ENCODE peak calls at places on chromosomes 6 and 20, in five cellular contexts. M is activated T-cell treated with anti-CD3 and anti-CD28 coated beads for 1 hour, C is HTR-8/SVneo, E is HS-5, B is osteocyte. Q is an unnamed sample.

GRCh38 chr20:6673071-6673470 is 94.4 kb upstream of the BMP2 start:
- DNase-seq in M (no peak), C (no peak), E (no peak), B (no peak), Q (no peak)

GRCh38 chr20:32354592-32355416 is 3.3 kb upstream of the ASXL1 start:
- DNase-seq in M (no peak), C (peak; percentile 54), E (peak; percentile 63), B (no peak), Q (no peak)

GRCh38 chr6:168719901-168720300 is 278.9 kb downstream of the SMOC2 start:
- DNase-seq in M (no peak), C (no peak), E (no peak), B (no peak), Q (no peak)

GRCh38 chr6:45464685-45465084 is 87.0 kb upstream of the SUPT3H start:
- DNase-seq in M (no peak), C (no peak), E (no peak), B (no peak), Q (no peak)

GRCh38 chr20:539848-540247 is 3.7 kb downstream of the CSNK2A1 start:
- DNase-seq in M (no peak), C (peak; percentile 24), E (no peak), B (no peak), Q (peak; percentile 79)

GRCh38 chr6:106133040-106133439 is 46.9 kb downstream of the PRDM1 start:
- DNase-seq in M (no peak), C (no peak), E (no peak), B (no peak), Q (no peak)

GRCh38 chr6:75201901-75202672 is 3.8 kb downstream of the COL12A1 start:
- DNase-seq in M (no peak), C (no peak), E (no peak), B (no peak), Q (no peak)

GRCh38 chr20:14925286-14925685 is 587.9 kb upstream of the FLRT3 start:
- DNase-seq in M (no peak), C (no peak), E (peak; percentile 43), B (no peak), Q (no peak)

GRCh38 chr6:34791164-34791841 is 580 bp upstream of the BLTP3A start:
- DNase-seq in M (peak; percentile 26), C (peak; percentile 57), E (no peak), B (no peak), Q (no peak)

GRCh38 chr6:16352258-16352635 is 113.9 kb downstream of the GMPR start:
- DNase-seq in M (no peak), C (no peak), E (no peak), B (no peak), Q (no peak)

GRCh38 chr6:73585566-73586415 is 65.0 kb upstream of the EEF1A1 start:
- DNase-seq in M (no peak), C (no peak), E (peak; percentile 52), B (no peak), Q (peak; percentile 89)

GRCh38 chr20:46361811-46362210 is 44.6 kb downstream of the ELMO2 start:
- DNase-seq in M (no peak), C (no peak), E (no peak), B (no peak), Q (no peak)

GRCh38 chr6:125236536-125237327 is 65.0 kb downstream of the HDDC2 start:
- DNase-seq in M (no peak), C (no peak), E (no peak), B (no peak), Q (no peak)

GRCh38 chr6:112296122-112296521 is 41.8 kb upstream of the LAMA4 start:
- DNase-seq in M (no peak), C (peak; percentile 40), E (no peak), B (no peak), Q (peak; percentile 52)

GRCh38 chr6:31825553-31825952 is 2.0 kb upstream of the HSPA1B start:
- DNase-seq in M (no peak), C (no peak), E (no peak), B (no peak), Q (no peak)

GRCh38 chr6:19297880-19298279 is 539.3 kb upstream of the ID4 start:
- DNase-seq in M (no peak), C (no peak), E (no peak), B (no peak), Q (no peak)

GRCh38 chr6:29651413-29652197 is 5.3 kb upstream of the MOG start:
- DNase-seq in M (no peak), C (peak; percentile 56), E (no peak), B (no peak), Q (peak; percentile 77)

GRCh38 chr20:6632187-6632586 is 135.3 kb upstream of the BMP2 start:
- DNase-seq in M (no peak), C (no peak), E (peak; percentile 70), B (no peak), Q (peak; percentile 10)

GRCh38 chr6:127812985-127813681 is 87.7 kb downstream of the THEMIS start:
- DNase-seq in M (no peak), C (no peak), E (no peak), B (no peak), Q (no peak)

GRCh38 chr6:115982453-115982852 is 78.2 kb downstream of the FRK start:
- DNase-seq in M (no peak), C (no peak), E (no peak), B (no peak), Q (no peak)

GRCh38 chr6:82030761-82031160 is 216.8 kb downstream of the IBTK start:
- DNase-seq in M (no peak), C (no peak), E (no peak), B (no peak), Q (no peak)

GRCh38 chr6:142531727-142532126 is 229.9 kb downstream of the ADGRG6 start:
- DNase-seq in M (no peak), C (peak; percentile 12), E (peak; percentile 10), B (no peak), Q (no peak)

GRCh38 chr6:160088069-160088773 is 33.4 kb upstream of the SLC22A1 start:
- DNase-seq in M (no peak), C (peak; percentile 79), E (peak; percentile 77), B (peak; percentile 84), Q (peak; percentile 77)

GRCh38 chr6:169232507-169232931 is 21.1 kb downstream of the THBS2 start:
- DNase-seq in M (no peak), C (no peak), E (no peak), B (peak; percentile 80), Q (no peak)

GRCh38 chr6:167573461-167574215 is 248.8 kb downstream of the TTLL2 start:
- DNase-seq in M (no peak), C (no peak), E (no peak), B (peak; percentile 48), Q (no peak)

GRCh38 chr6:50007821-50008220 is 14.0 kb downstream of the DEFB110 start:
- DNase-seq in M (no peak), C (peak; percentile 21), E (peak; percentile 70), B (no peak), Q (peak; percentile 64)

GRCh38 chr6:90457867-90458259 is 129.0 kb downstream of the MAP3K7 start:
- DNase-seq in M (no peak), C (no peak), E (no peak), B (no peak), Q (no peak)

GRCh38 chr6:137846772-137847313 is 20.2 kb upstream of the TNFAIP3 start:
- DNase-seq in M (no peak), C (no peak), E (no peak), B (no peak), Q (no peak)

GRCh38 chr6:50818673-50819072 is at the start of gene TFAP2B:
- DNase-seq in M (no peak), C (no peak), E (no peak), B (no peak), Q (no peak)

GRCh38 chr6:56984374-56984773 is 29.5 kb downstream of the BEND6 start:
- DNase-seq in M (no peak), C (no peak), E (no peak), B (no peak), Q (no peak)

GRCh38 chr6:36329798-36330291 is 6.8 kb downstream of the BNIP5 start:
- DNase-seq in M (no peak), C (no peak), E (no peak), B (no peak), Q (no peak)

GRCh38 chr6:74369556-74369993 is 673.6 kb downstream of the CD109 start:
- DNase-seq in M (no peak), C (no peak), E (peak; percentile 75), B (no peak), Q (peak; percentile 41)

Q was measured in RKO.